ENCODE peak calls at places on chromosome X, in four cellular contexts. E is renal cortical epithelial cell, T is T-helper 2 cell, J is iris pigment epithelial cell. Z is an unnamed sample.

GRCh38 chrX:727738-728621 is 97.4 kb downstream of the SHOX start:
- DNase-seq in J (peak; percentile 4), E (no peak), T (no peak), Z (peak; percentile 3)

GRCh38 chrX:116318672-116319071 is 117.7 kb upstream of the SLC6A14 start:
- DNase-seq in E (peak; percentile 77), T (no peak), J (peak; percentile 3), Z (peak; percentile 13)

GRCh38 chrX:68083510-68083909 is 349.8 kb downstream of the OPHN1 start:
- DNase-seq in J (peak; percentile 3), E (peak; percentile 79), T (no peak), Z (no peak)

GRCh38 chrX:9911479-9911878 is 55.7 kb upstream of the CLDN34 start:
- DNase-seq in E (peak; percentile 33), J (peak; percentile 59), T (no peak), Z (peak; percentile 65)

GRCh38 chrX:108165349-108166111 is 74.0 kb downstream of the ATG4A start:
- DNase-seq in T (no peak), E (peak; percentile 44), J (peak; percentile 57), Z (peak; percentile 72)

GRCh38 chrX:150935466-150935865 is 37.0 kb upstream of the CD99L2 start:
- DNase-seq in J (peak; percentile 51), E (peak; percentile 87), T (no peak), Z (peak; percentile 41)

GRCh38 chrX:39301041-39301440 is 499.8 kb downstream of the MID1IP1 start:
- DNase-seq in E (no peak), T (no peak), J (no peak), Z (no peak)

GRCh38 chrX:51641421-51642021 is 22.8 kb upstream of the CENPVL3 start:
- DNase-seq in E (peak; percentile 35), J (peak; percentile 59), T (no peak), Z (peak; percentile 76)

GRCh38 chrX:22246620-22247019 is 26.1 kb upstream of the CBLL2 start:
- DNase-seq in J (peak; percentile 16), E (peak; percentile 86), T (no peak), Z (peak; percentile 6)

GRCh38 chrX:118350221-118350620 is 4.3 kb downstream of the WDR44 start:
- DNase-seq in J (peak; percentile 57), T (no peak), E (no peak), Z (peak; percentile 42)

GRCh38 chrX:110741213-110741796 is 54.3 kb downstream of the CHRDL1 start:
- DNase-seq in J (peak; percentile 83), T (no peak), E (peak; percentile 85), Z (peak; percentile 35)

GRCh38 chrX:72021975-72022374 is 109.7 kb downstream of the RTL5 start:
- DNase-seq in T (no peak), J (no peak), E (no peak), Z (peak; percentile 41)

GRCh38 chrX:101079736-101080135 is 1.1 kb downstream of the TMEM35A start:
- DNase-seq in E (no peak), J (no peak), T (no peak), Z (no peak)

GRCh38 chrX:16671005-16671404 is 21.0 kb downstream of the S100G start:
- DNase-seq in E (peak; percentile 52), T (no peak), J (peak; percentile 75), Z (peak; percentile 77)

GRCh38 chrX:40172169-40172979 is 74.6 kb upstream of the BCOR start:
- DNase-seq in E (no peak), T (no peak), J (peak; percentile 70), Z (peak; percentile 65)

GRCh38 chrX:30875957-30876356 is 13.1 kb downstream of the TAB3 start:
- DNase-seq in T (no peak), J (peak; percentile 88), E (peak; percentile 87), Z (peak; percentile 76)

GRCh38 chrX:148298737-148299136 is 201.7 kb upstream of the AFF2 start:
- DNase-seq in E (peak; percentile 9), J (peak; percentile 1), T (no peak), Z (no peak)

GRCh38 chrX:97397371-97397770 is 513.7 kb downstream of the RPA4 start:
- DNase-seq in J (peak; percentile 82), T (no peak), E (no peak), Z (peak; percentile 81)

GRCh38 chrX:26788402-26788998 is 572.5 kb downstream of the MAGEB5 start:
- DNase-seq in T (no peak), J (peak; percentile 35), E (peak; percentile 66), Z (peak; percentile 8)

GRCh38 chrX:41734530-41734929 is 10.5 kb downstream of the GPR82 start:
- DNase-seq in T (no peak), E (no peak), J (peak; percentile 17), Z (peak; percentile 50)

GRCh38 chrX:103729015-103729414 is 18.3 kb downstream of the TMEM31 start:
- DNase-seq in E (no peak), J (no peak), T (no peak), Z (no peak)

GRCh38 chrX:115650449-115650848 is 89.5 kb downstream of the PLS3 start:
- DNase-seq in J (peak; percentile 27), T (no peak), E (peak; percentile 18), Z (peak; percentile 47)

GRCh38 chrX:79366888-79367749 is at the start of gene ITM2A:
- DNase-seq in T (peak; percentile 57), J (no peak), E (peak; percentile 1), Z (peak; percentile 13)

GRCh38 chrX:154409222-154409871 is at the start of gene DNASE1L1:
- DNase-seq in E (peak; percentile 69), J (peak; percentile 83), T (no peak), Z (peak; percentile 82)

GRCh38 chrX:35890699-35891098 is 28.8 kb upstream of the CFAP47 start:
- DNase-seq in J (peak; percentile 12), T (no peak), E (peak; percentile 36), Z (peak; percentile 58)

GRCh38 chrX:69162466-69162865 is 2.8 kb downstream of the PJA1 start:
- DNase-seq in E (no peak), T (no peak), J (no peak), Z (no peak)

GRCh38 chrX:24646745-24647182 is 383 bp downstream of the PCYT1B start:
- DNase-seq in T (no peak), J (peak; percentile 21), E (no peak), Z (peak; percentile 13)

GRCh38 chrX:40267334-40268118 is 169.8 kb upstream of the BCOR start:
- DNase-seq in J (no peak), E (no peak), T (no peak), Z (no peak)

GRCh38 chrX:8726031-8726652 is 5.8 kb downstream of the ANOS1 start:
- DNase-seq in T (no peak), E (peak; percentile 3), J (no peak), Z (peak; percentile 8)

GRCh38 chrX:123408856-123409737 is 225.0 kb downstream of the GRIA3 start:
- DNase-seq in J (peak; percentile 1), T (no peak), E (no peak), Z (peak; percentile 47)

GRCh38 chrX:46268429-46268828 is 276.8 kb downstream of the ZNF674 start:
- DNase-seq in E (peak; percentile 94), T (no peak), J (peak; percentile 52), Z (peak; percentile 3)

GRCh38 chrX:21150208-21150607 is 224.0 kb upstream of the CNKSR2 start:
- DNase-seq in T (no peak), E (no peak), J (no peak), Z (no peak)

GRCh38 chrX:68454476-68455150 is 21.3 kb upstream of the OPHN1 start:
- DNase-seq in T (no peak), E (no peak), J (no peak), Z (no peak)

GRCh38 chrX:100995469-100995868 is 26.0 kb downstream of the ARL13A start:
- DNase-seq in E (peak; percentile 91), J (peak; percentile 93), T (no peak), Z (peak; percentile 78)

GRCh38 chrX:139286342-139286741 is 244.2 kb upstream of the F9 start:
- DNase-seq in J (no peak), E (no peak), T (no peak), Z (no peak)

GRCh38 chrX:78650906-78651437 is 8.2 kb downstream of the RTL3 start:
- DNase-seq in J (peak; percentile 83), T (peak; percentile 7), E (peak; percentile 78), Z (peak; percentile 84)

Z was measured in choroid plexus epithelial cell.